ENCODE peak calls at places on chromosomes 16 and 17, in nine cellular contexts. One of them, this sample, is unnamed.
A peak's percentile ranks its signal among the peaks of the same experiment; 100 is the strongest.

GRCh38 chr16:89201467-89202377 is 1.4 kb upstream of the SLC22A31 start:
- DNase-seq in A549: peak; percentile 87
- DNase-seq in right lobe of liver: peak; percentile 88
- DNase-seq in AG10803: peak; percentile 42
- DNase-seq in mesenchymal stem cell: peak; percentile 71
- DNase-seq in fibroblast of lung: peak; percentile 31
- DNase-seq in heart left ventricle: peak; percentile 70
- DNase-seq in thoracic aorta: no peak
- DNase-seq in fibroblast of the aortic adventitia: peak; percentile 52
- DNase-seq in this sample: peak; percentile 95

GRCh38 chr16:12431547-12431946 is 372.1 kb downstream of the CPPED1 start:
- DNase-seq in A549: no peak
- DNase-seq in right lobe of liver: no peak
- DNase-seq in fibroblast of the aortic adventitia: no peak
- DNase-seq in mesenchymal stem cell: no peak
- DNase-seq in heart left ventricle: no peak
- DNase-seq in fibroblast of lung: no peak
- DNase-seq in AG10803: no peak
- DNase-seq in thoracic aorta: no peak
- DNase-seq in this sample: no peak

GRCh38 chr16:89687092-89687940 is 827 bp downstream of the CDK10 start:
- DNase-seq in heart left ventricle: no peak
- DNase-seq in A549: peak; percentile 79
- DNase-seq in fibroblast of the aortic adventitia: peak; percentile 22
- DNase-seq in AG10803: peak; percentile 31
- DNase-seq in right lobe of liver: peak; percentile 93
- DNase-seq in mesenchymal stem cell: peak; percentile 68
- DNase-seq in thoracic aorta: no peak
- DNase-seq in fibroblast of lung: peak; percentile 67
- DNase-seq in this sample: peak; percentile 91

GRCh38 chr16:85334718-85335583 is 222.7 kb upstream of the CIBAR2 start:
- DNase-seq in mesenchymal stem cell: peak; percentile 64
- DNase-seq in fibroblast of the aortic adventitia: no peak
- DNase-seq in right lobe of liver: peak; percentile 78
- DNase-seq in thoracic aorta: no peak
- DNase-seq in A549: no peak
- DNase-seq in AG10803: no peak
- DNase-seq in heart left ventricle: no peak
- DNase-seq in fibroblast of lung: peak; percentile 60
- DNase-seq in this sample: peak; percentile 84

GRCh38 chr17:56966277-56966676 is 5.4 kb upstream of the COIL start:
- DNase-seq in right lobe of liver: no peak
- DNase-seq in thoracic aorta: no peak
- DNase-seq in mesenchymal stem cell: no peak
- DNase-seq in fibroblast of the aortic adventitia: no peak
- DNase-seq in fibroblast of lung: no peak
- DNase-seq in heart left ventricle: no peak
- DNase-seq in AG10803: no peak
- DNase-seq in A549: no peak
- DNase-seq in this sample: no peak

GRCh38 chr16:58501242-58502131 is 1.5 kb downstream of the NDRG4 start:
- DNase-seq in AG10803: no peak
- DNase-seq in fibroblast of the aortic adventitia: no peak
- DNase-seq in right lobe of liver: no peak
- DNase-seq in A549: no peak
- DNase-seq in thoracic aorta: no peak
- DNase-seq in mesenchymal stem cell: no peak
- DNase-seq in fibroblast of lung: peak; percentile 16
- DNase-seq in heart left ventricle: no peak
- DNase-seq in this sample: peak; percentile 76

GRCh38 chr17:73657473-73658116 is 13.3 kb upstream of the SDK2 start:
- DNase-seq in AG10803: no peak
- DNase-seq in fibroblast of the aortic adventitia: no peak
- DNase-seq in A549: peak; percentile 72
- DNase-seq in fibroblast of lung: peak; percentile 6
- DNase-seq in right lobe of liver: peak; percentile 69
- DNase-seq in heart left ventricle: peak; percentile 67
- DNase-seq in thoracic aorta: no peak
- DNase-seq in mesenchymal stem cell: peak; percentile 8
- DNase-seq in this sample: peak; percentile 80

GRCh38 chr16:50668368-50669008 is 12.6 kb downstream of the SNX20 start:
- DNase-seq in fibroblast of lung: no peak
- DNase-seq in A549: no peak
- DNase-seq in AG10803: no peak
- DNase-seq in mesenchymal stem cell: no peak
- DNase-seq in right lobe of liver: peak; percentile 64
- DNase-seq in heart left ventricle: no peak
- DNase-seq in thoracic aorta: no peak
- DNase-seq in fibroblast of the aortic adventitia: no peak
- DNase-seq in this sample: no peak

GRCh38 chr17:66677201-66677981 is 157.5 kb upstream of the CACNG5 start:
- DNase-seq in fibroblast of lung: peak; percentile 91
- DNase-seq in AG10803: peak; percentile 92
- DNase-seq in A549: no peak
- DNase-seq in heart left ventricle: no peak
- DNase-seq in fibroblast of the aortic adventitia: peak; percentile 84
- DNase-seq in mesenchymal stem cell: peak; percentile 40
- DNase-seq in thoracic aorta: no peak
- DNase-seq in right lobe of liver: no peak
- DNase-seq in this sample: no peak

GRCh38 chr17:12342609-12343248 is 322.1 kb downstream of the MAP2K4 start:
- DNase-seq in fibroblast of the aortic adventitia: peak; percentile 3
- DNase-seq in heart left ventricle: no peak
- DNase-seq in mesenchymal stem cell: no peak
- DNase-seq in fibroblast of lung: no peak
- DNase-seq in right lobe of liver: no peak
- DNase-seq in AG10803: no peak
- DNase-seq in thoracic aorta: no peak
- DNase-seq in A549: peak; percentile 65
- DNase-seq in this sample: peak; percentile 51

GRCh38 chr16:85573696-85574641 is 39.2 kb upstream of the GSE1 start:
- DNase-seq in fibroblast of the aortic adventitia: peak; percentile 77
- DNase-seq in heart left ventricle: peak; percentile 87
- DNase-seq in fibroblast of lung: peak; percentile 84
- DNase-seq in thoracic aorta: peak; percentile 65
- DNase-seq in mesenchymal stem cell: peak; percentile 78
- DNase-seq in right lobe of liver: no peak
- DNase-seq in A549: no peak
- DNase-seq in AG10803: peak; percentile 44
- DNase-seq in this sample: peak; percentile 80

GRCh38 chr17:65628637-65629036 is 67.2 kb upstream of the AXIN2 start:
- DNase-seq in A549: no peak
- DNase-seq in AG10803: no peak
- DNase-seq in thoracic aorta: no peak
- DNase-seq in right lobe of liver: no peak
- DNase-seq in heart left ventricle: no peak
- DNase-seq in mesenchymal stem cell: no peak
- DNase-seq in fibroblast of the aortic adventitia: no peak
- DNase-seq in fibroblast of lung: no peak
- DNase-seq in this sample: no peak

GRCh38 chr16:3938471-3938842 is 57.9 kb upstream of the CREBBP start:
- DNase-seq in thoracic aorta: no peak
- DNase-seq in fibroblast of the aortic adventitia: no peak
- DNase-seq in right lobe of liver: no peak
- DNase-seq in fibroblast of lung: no peak
- DNase-seq in mesenchymal stem cell: no peak
- DNase-seq in heart left ventricle: no peak
- DNase-seq in AG10803: no peak
- DNase-seq in A549: no peak
- DNase-seq in this sample: no peak

GRCh38 chr17:56593741-56594527 is 435 bp downstream of the NOG start:
- DNase-seq in fibroblast of lung: peak; percentile 80
- DNase-seq in A549: no peak
- DNase-seq in heart left ventricle: peak; percentile 62
- DNase-seq in fibroblast of the aortic adventitia: peak; percentile 36
- DNase-seq in AG10803: peak; percentile 78
- DNase-seq in right lobe of liver: peak; percentile 77
- DNase-seq in thoracic aorta: no peak
- DNase-seq in mesenchymal stem cell: peak; percentile 83
- DNase-seq in this sample: peak; percentile 64

GRCh38 chr16:3842994-3843393 is 37.5 kb downstream of the CREBBP start:
- DNase-seq in fibroblast of lung: no peak
- DNase-seq in right lobe of liver: no peak
- DNase-seq in A549: no peak
- DNase-seq in heart left ventricle: peak; percentile 52
- DNase-seq in mesenchymal stem cell: peak; percentile 54
- DNase-seq in fibroblast of the aortic adventitia: peak; percentile 85
- DNase-seq in thoracic aorta: no peak
- DNase-seq in AG10803: peak; percentile 73
- DNase-seq in this sample: no peak

GRCh38 chr17:77319211-77320031 is 178.7 kb downstream of the SEC14L1 start:
- DNase-seq in fibroblast of lung: peak; percentile 83
- DNase-seq in A549: peak; percentile 93
- DNase-seq in thoracic aorta: peak; percentile 72
- DNase-seq in mesenchymal stem cell: peak; percentile 98
- DNase-seq in heart left ventricle: peak; percentile 91
- DNase-seq in right lobe of liver: peak; percentile 75
- DNase-seq in fibroblast of the aortic adventitia: peak; percentile 78
- DNase-seq in AG10803: peak; percentile 90
- DNase-seq in this sample: peak; percentile 94

GRCh38 chr17:11144358-11145233 is 96.4 kb upstream of the SHISA6 start:
- DNase-seq in A549: peak; percentile 63
- DNase-seq in AG10803: peak; percentile 34
- DNase-seq in fibroblast of lung: no peak
- DNase-seq in mesenchymal stem cell: no peak
- DNase-seq in fibroblast of the aortic adventitia: peak; percentile 6
- DNase-seq in right lobe of liver: no peak
- DNase-seq in heart left ventricle: no peak
- DNase-seq in thoracic aorta: no peak
- DNase-seq in this sample: peak; percentile 78

GRCh38 chr17:4827399-4827798 is 5.7 kb upstream of the MINK1 start:
- DNase-seq in mesenchymal stem cell: no peak
- DNase-seq in A549: no peak
- DNase-seq in fibroblast of the aortic adventitia: no peak
- DNase-seq in heart left ventricle: no peak
- DNase-seq in fibroblast of lung: no peak
- DNase-seq in AG10803: no peak
- DNase-seq in right lobe of liver: no peak
- DNase-seq in thoracic aorta: no peak
- DNase-seq in this sample: no peak

DNA sequence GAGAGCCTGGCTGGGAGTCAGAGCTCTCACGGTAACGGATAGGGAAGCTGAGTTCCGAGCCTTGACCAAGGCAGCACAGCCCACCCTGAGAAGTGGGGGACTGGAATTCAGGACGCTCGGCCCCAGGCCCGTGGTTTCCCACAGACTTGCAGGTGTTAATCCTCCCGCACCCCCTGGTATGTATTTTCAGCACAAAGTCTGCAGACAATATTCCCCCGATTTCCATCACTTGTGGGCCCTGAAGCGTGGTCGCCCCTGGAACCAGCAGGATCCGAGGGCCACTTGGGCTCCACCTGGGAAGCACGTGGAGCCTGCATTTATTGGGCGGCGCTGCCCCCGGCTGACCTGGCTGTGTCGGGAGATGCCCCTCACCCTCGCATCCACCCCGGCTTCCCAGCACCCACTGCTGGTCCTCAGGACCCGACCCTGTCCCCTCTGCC is 60.2 kb downstream of the WSB1 start:
- DNase-seq in mesenchymal stem cell: no peak
- DNase-seq in thoracic aorta: no peak
- DNase-seq in right lobe of liver: no peak
- DNase-seq in AG10803: no peak
- DNase-seq in fibroblast of lung: no peak
- DNase-seq in fibroblast of the aortic adventitia: no peak
- DNase-seq in heart left ventricle: peak; percentile 33
- DNase-seq in A549: no peak
- DNase-seq in this sample: no peak
- H3K4me3 ChIP-seq in mesenchymal stem cell: peak overlapping the region; percentile 80
- H3K4me3 ChIP-seq in thoracic aorta: peak overlapping the region; percentile 82
- H3K4me3 ChIP-seq in right lobe of liver: peak overlapping the region; percentile 72
- H3K4me3 ChIP-seq in AG10803: peak overlapping the region; percentile 66
- H3K4me3 ChIP-seq in fibroblast of lung: peak overlapping the region; percentile 78
- H3K4me3 ChIP-seq in fibroblast of the aortic adventitia: peak overlapping the region; percentile 59
- H3K4me3 ChIP-seq in heart left ventricle: peak overlapping the region; percentile 66
- H3K4me3 ChIP-seq in A549: peak overlapping the region; percentile 59
- H3K4me3 ChIP-seq in this sample: no peak overlapping the region

GRCh38 chr17:80449930-80450576 is 26.4 kb downstream of the NPTX1 start:
- DNase-seq in A549: no peak
- DNase-seq in AG10803: no peak
- DNase-seq in mesenchymal stem cell: peak; percentile 46
- DNase-seq in right lobe of liver: no peak
- DNase-seq in fibroblast of lung: peak; percentile 14
- DNase-seq in fibroblast of the aortic adventitia: no peak
- DNase-seq in heart left ventricle: no peak
- DNase-seq in thoracic aorta: no peak
- DNase-seq in this sample: no peak
- H3K4me3 ChIP-seq in A549: no peak overlapping the region
- H3K4me3 ChIP-seq in AG10803: no peak overlapping the region
- H3K4me3 ChIP-seq in mesenchymal stem cell: no peak overlapping the region
- H3K4me3 ChIP-seq in right lobe of liver: no peak overlapping the region
- H3K4me3 ChIP-seq in fibroblast of lung: no peak overlapping the region
- H3K4me3 ChIP-seq in fibroblast of the aortic adventitia: no peak overlapping the region
- H3K4me3 ChIP-seq in heart left ventricle: no peak overlapping the region
- H3K4me3 ChIP-seq in thoracic aorta: no peak overlapping the region
- H3K4me3 ChIP-seq in this sample: no peak overlapping the region

DNA sequence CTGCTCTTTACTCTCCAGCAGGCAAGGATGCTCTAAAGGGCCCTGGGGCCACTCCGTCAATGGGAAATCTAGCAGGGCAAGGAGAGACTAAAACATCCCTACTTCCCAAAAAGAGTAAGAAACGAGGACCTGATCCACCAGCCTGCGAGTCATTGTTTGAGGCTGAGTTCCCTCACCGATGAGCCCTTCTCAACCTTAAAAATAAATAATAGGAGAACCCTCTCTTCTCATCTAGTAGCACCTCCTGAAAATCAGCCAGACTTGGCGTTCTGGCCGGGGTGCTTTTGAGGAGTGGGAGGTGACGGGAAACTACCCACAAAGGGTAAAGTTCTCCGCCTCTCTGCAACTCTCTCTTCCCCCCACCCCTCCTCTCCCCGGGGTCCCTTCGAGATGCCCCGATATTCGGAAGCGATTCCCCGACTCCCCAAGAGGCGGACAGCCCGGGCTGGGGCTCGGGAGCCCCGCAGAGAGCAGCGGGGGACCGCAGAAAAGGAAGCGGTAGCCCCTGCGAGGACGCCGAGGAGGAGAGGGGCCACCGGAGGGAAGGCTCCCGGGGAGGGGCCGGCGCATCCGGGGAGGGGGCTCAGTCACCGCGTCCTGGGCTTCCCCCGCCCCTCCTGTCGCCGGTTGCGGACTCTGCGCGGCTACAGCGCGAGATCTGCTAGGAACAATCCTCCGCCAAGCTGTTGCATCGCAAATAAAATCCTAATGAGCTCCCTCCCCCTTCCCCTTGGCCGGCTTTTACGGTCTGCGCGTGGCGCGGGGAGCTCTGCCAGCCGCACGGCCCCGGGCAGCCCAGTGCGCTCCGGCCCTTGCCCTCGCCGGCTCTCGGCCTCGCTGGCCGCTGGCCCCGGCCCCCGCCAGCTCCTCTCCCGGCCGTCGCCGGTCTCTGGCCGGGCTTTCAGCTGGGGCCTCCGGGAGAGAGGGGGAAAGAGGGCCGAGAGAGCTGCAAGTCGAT is 1.3 kb downstream of the HOXB9 start:
- DNase-seq in fibroblast of lung: no peak
- DNase-seq in heart left ventricle: no peak
- DNase-seq in fibroblast of the aortic adventitia: no peak
- DNase-seq in AG10803: peak; percentile 47
- DNase-seq in A549: peak; percentile 50
- DNase-seq in right lobe of liver: no peak
- DNase-seq in thoracic aorta: no peak
- DNase-seq in mesenchymal stem cell: peak; percentile 76
- DNase-seq in this sample: peak; percentile 55
- H3K4me3 ChIP-seq in fibroblast of lung: peak overlapping the region; percentile 48
- H3K4me3 ChIP-seq in heart left ventricle: peak overlapping the region; percentile 39
- H3K4me3 ChIP-seq in fibroblast of the aortic adventitia: peak overlapping the region; percentile 31
- H3K4me3 ChIP-seq in AG10803: peak overlapping the region; percentile 69
- H3K4me3 ChIP-seq in A549: peak overlapping the region; percentile 72
- H3K4me3 ChIP-seq in right lobe of liver: no peak overlapping the region
- H3K4me3 ChIP-seq in thoracic aorta: peak overlapping the region; percentile 62
- H3K4me3 ChIP-seq in mesenchymal stem cell: peak overlapping the region; percentile 78
- H3K4me3 ChIP-seq in this sample: peak overlapping the region; percentile 29

GRCh38 chr17:29615048-29615385 is 7.7 kb downstream of the CORO6 start:
- DNase-seq in AG10803: peak; percentile 26
- DNase-seq in fibroblast of lung: no peak
- DNase-seq in fibroblast of the aortic adventitia: peak; percentile 40
- DNase-seq in thoracic aorta: no peak
- DNase-seq in heart left ventricle: peak; percentile 52
- DNase-seq in right lobe of liver: no peak
- DNase-seq in mesenchymal stem cell: peak; percentile 50
- DNase-seq in A549: no peak
- DNase-seq in this sample: no peak
- H3K4me3 ChIP-seq in AG10803: peak overlapping the region; percentile 53
- H3K4me3 ChIP-seq in fibroblast of lung: peak overlapping the region; percentile 21
- H3K4me3 ChIP-seq in fibroblast of the aortic adventitia: peak overlapping the region; percentile 49
- H3K4me3 ChIP-seq in thoracic aorta: peak overlapping the region; percentile 70
- H3K4me3 ChIP-seq in heart left ventricle: peak overlapping the region; percentile 48
- H3K4me3 ChIP-seq in right lobe of liver: no peak overlapping the region
- H3K4me3 ChIP-seq in mesenchymal stem cell: peak overlapping the region; percentile 73
- H3K4me3 ChIP-seq in A549: no peak overlapping the region
- H3K4me3 ChIP-seq in this sample: no peak overlapping the region